ENCODE peak calls at places on chromosomes 11 and 22, in five cellular contexts. Z, O, B, D and S are unnamed samples.

GRCh38 chr22:47380692-47381091 is 618.2 kb downstream of the TBC1D22A start:
- DNase-seq in D (no peak), O (no peak), Z (no peak), B (no peak), S (no peak)

GRCh38 chr11:106178361-106178760 is 100.9 kb downstream of the AASDHPPT start:
- DNase-seq in O (no peak), B (no peak), D (no peak), Z (no peak), S (no peak)

GRCh38 chr11:132024587-132025295 is 654.3 kb downstream of the NTM start:
- DNase-seq in D (peak), O (peak), B (no peak), Z (no peak), S (peak)

GRCh38 chr11:38339835-38340440 is 1741.9 kb upstream of the RAG2 start:
- DNase-seq in O (no peak), D (no peak), Z (no peak), B (no peak), S (no peak)

GRCh38 chr11:128965485-128965884 is 22.8 kb upstream of the TP53AIP1 start:
- DNase-seq in B (no peak), D (peak), Z (no peak), O (no peak), S (no peak)

GRCh38 chr11:6387811-6388599 is 2.3 kb upstream of the SMPD1 start:
- DNase-seq in O (peak), D (no peak), Z (no peak), B (no peak), S (no peak)

GRCh38 chr11:45665933-45666647 is 668 bp upstream of the CHST1 start:
- DNase-seq in B (no peak), O (no peak), D (no peak), Z (no peak), S (no peak)

GRCh38 chr22:50278461-50278860 is 8.3 kb upstream of the MAPK11 start:
- DNase-seq in B (no peak), O (no peak), Z (no peak), D (no peak), S (no peak)

GRCh38 chr11:2799881-2800654 is 85.5 kb downstream of the CDKN1C start:
- DNase-seq in B (no peak), D (no peak), O (no peak), Z (peak), S (peak)

GRCh38 chr11:124865181-124865901 is at the start of gene ROBO3:
- DNase-seq in O (no peak), D (no peak), B (no peak), Z (no peak), S (no peak)

GRCh38 chr11:57370251-57370650 is 10.7 kb downstream of the PRG3 start:
- DNase-seq in D (no peak), O (no peak), Z (no peak), B (no peak), S (peak)

GRCh38 chr22:38239101-38239761 is 33.6 kb downstream of the TMEM184B start:
- DNase-seq in B (no peak), D (no peak), Z (no peak), O (no peak), S (peak)

GRCh38 chr11:130666781-130667251 is 218.4 kb downstream of the ADAMTS15 start:
- DNase-seq in B (no peak), Z (no peak), O (no peak), D (no peak), S (no peak)

GRCh38 chr11:11243790-11244469 is 109.1 kb downstream of the CSNK2A3 start:
- DNase-seq in D (peak), Z (peak), O (no peak), B (peak), S (peak)